ENCODE peak calls at places on chromosomes 13 and 19, in eight cellular contexts. Z is fibroblast of lung, A is sigmoid colon, Y is HFFc6, B is C1 segment of cervical spinal cord, G is A549, C is uterus, H is SHP77. F is an unnamed sample.
A peak's percentile ranks its signal among the peaks of the same experiment; 100 is the strongest.

GRCh38 chr13:58119351-58119750 is 487.8 kb downstream of the PCDH17 start:
- DNase-seq in Z (no peak), A (no peak), Y (no peak), B (no peak), G (no peak), C (no peak), H (no peak), F (no peak)

GRCh38 chr19:12617646-12618045 is 6.9 kb downstream of the ZNF791 start:
- DNase-seq in Z (no peak), A (no peak), Y (no peak), B (no peak), G (no peak), C (no peak), H (no peak), F (no peak)

GRCh38 chr13:19910336-19911072 is 47.1 kb upstream of the ZMYM5 start:
- DNase-seq in Z (no peak), A (no peak), Y (peak; percentile 46), B (no peak), G (peak; percentile 15), C (no peak), H (no peak), F (no peak)

GRCh38 chr13:29758591-29759114 is 91.8 kb downstream of the UBL3 start:
- DNase-seq in Z (no peak), A (no peak), Y (peak; percentile 46), B (peak; percentile 16), G (no peak), C (no peak), H (no peak), F (no peak)

GRCh38 chr13:32330438-32330837 is 15.1 kb downstream of the BRCA2 start:
- DNase-seq in Z (peak; percentile 84), A (no peak), Y (peak; percentile 67), B (no peak), G (no peak), C (no peak), H (no peak), F (no peak)

GRCh38 chr13:42876810-42877550 is 95.6 kb downstream of the FAM216B start:
- DNase-seq in Z (peak; percentile 49), A (no peak), Y (peak; percentile 57), B (no peak), G (no peak), C (no peak), H (no peak), F (no peak)

GRCh38 chr19:9130965-9131364 is 4.2 kb upstream of the OR7G3 start:
- DNase-seq in Z (no peak), A (no peak), Y (no peak), B (no peak), G (no peak), C (no peak), H (no peak), F (no peak)

GRCh38 chr19:1355258-1355973 is 28.3 kb upstream of the NDUFS7 start:
- DNase-seq in Z (no peak), A (no peak), Y (no peak), B (peak; percentile 38), G (no peak), C (no peak), H (no peak), F (no peak)

GRCh38 chr19:1650627-1651009 is 1.8 kb downstream of the TCF3 start:
- DNase-seq in Z (peak; percentile 16), A (no peak), Y (no peak), B (no peak), G (no peak), C (no peak), H (no peak), F (no peak)

GRCh38 chr19:32829345-32829896 is 40.1 kb downstream of the SLC7A9 start:
- DNase-seq in Z (no peak), A (no peak), Y (no peak), B (no peak), G (no peak), C (no peak), H (no peak), F (no peak)

GRCh38 chr13:77637583-77637982 is 59.9 kb upstream of the SLAIN1 start:
- DNase-seq in Z (no peak), A (no peak), Y (no peak), B (no peak), G (no peak), C (no peak), H (no peak), F (no peak)

GRCh38 chr19:58374200-58374599 is 6.6 kb downstream of the ZNF837 start:
- DNase-seq in Z (no peak), A (no peak), Y (no peak), B (no peak), G (no peak), C (no peak), H (no peak), F (no peak)

GRCh38 chr19:44903602-44904425 is 1.8 kb upstream of the APOE start:
- DNase-seq in Z (peak; percentile 70), A (peak; percentile 82), Y (peak; percentile 38), B (peak; percentile 50), G (peak; percentile 79), C (peak; percentile 56), H (no peak), F (peak; percentile 72)

GRCh38 chr13:51978836-51979556 is 32.3 kb downstream of the ATP7B start:
- DNase-seq in Z (peak; percentile 9), A (no peak), Y (no peak), B (no peak), G (no peak), C (no peak), H (no peak), F (no peak)

GRCh38 chr13:91014696-91015095 is 332.8 kb upstream of the MIR17HG start:
- DNase-seq in Z (peak; percentile 50), A (no peak), Y (no peak), B (no peak), G (no peak), C (no peak), H (no peak), F (no peak)